ENCODE peak calls at places on chromosomes 7 and 10, in six cellular contexts. J, E, S, L, Y and F are unnamed samples.

GRCh38 chr10:92594194-92594593 is 1.3 kb downstream of the KIF11 start:
- DNase-seq in J (no peak), E (no peak), S (no peak), L (no peak), Y (no peak), F (no peak)

GRCh38 chr10:124697837-124698559 is 46.2 kb downstream of the FAM53B start:
- DNase-seq in J (peak), E (peak), S (no peak), L (no peak), Y (no peak), F (no peak)

GRCh38 chr10:46546591-46547330 is 9.7 kb downstream of the GPRIN2 start:
- DNase-seq in J (no peak), E (no peak), S (no peak), L (no peak), Y (no peak), F (no peak)

GRCh38 chr10:122592161-122592560 is 31.6 kb downstream of the DMBT1 start:
- DNase-seq in J (no peak), E (no peak), S (no peak), L (no peak), Y (no peak), F (no peak)

GRCh38 chr10:25758041-25758457 is 176.0 kb upstream of the MYO3A start:
- DNase-seq in J (peak), E (no peak), S (no peak), L (peak), Y (peak), F (peak)

GRCh38 chr7:128231677-128232076 is 9.4 kb upstream of the LEP start:
- DNase-seq in J (no peak), E (no peak), S (no peak), L (no peak), Y (no peak), F (no peak)

GRCh38 chr7:17043012-17043877 is 161.5 kb upstream of the AGR3 start:
- DNase-seq in J (no peak), E (peak), S (no peak), L (no peak), Y (no peak), F (no peak)

GRCh38 chr10:58184120-58184670 is 83.5 kb downstream of the IPMK start:
- DNase-seq in J (no peak), E (no peak), S (no peak), L (no peak), Y (no peak), F (no peak)

GRCh38 chr10:123772645-123773508 is 106.7 kb downstream of the GPR26 start:
- DNase-seq in J (no peak), E (no peak), S (peak), L (no peak), Y (no peak), F (no peak)

GRCh38 chr7:24835643-24836042 is 78.4 kb upstream of the GSDME start:
- DNase-seq in J (no peak), E (no peak), S (no peak), L (no peak), Y (no peak), F (no peak)

GRCh38 chr7:24833548-24833947 is 76.3 kb upstream of the GSDME start:
- DNase-seq in J (no peak), E (no peak), S (no peak), L (no peak), Y (no peak), F (no peak)

GRCh38 chr7:24836084-24836483 is 78.8 kb upstream of the GSDME start:
- DNase-seq in J (no peak), E (no peak), S (peak), L (no peak), Y (no peak), F (no peak)

GRCh38 chr7:24831240-24831639 is 74.0 kb upstream of the GSDME start:
- DNase-seq in J (no peak), E (peak), S (no peak), L (no peak), Y (no peak), F (no peak)

GRCh38 chr7:24834150-24834798 is 77.0 kb upstream of the GSDME start:
- DNase-seq in J (no peak), E (no peak), S (no peak), L (no peak), Y (no peak), F (no peak)
- TF ChIP-seq BHLHE40 in J (no peak), E (no peak), S (no peak), L (no peak), Y (no peak), F (no peak)

GRCh38 chr10:74901240-74901827 is 74.9 kb downstream of the KAT6B start:
- DNase-seq in J (no peak), E (no peak), S (no peak), L (no peak), Y (no peak), F (no peak)
- TF ChIP-seq BHLHE40 in J (no peak), E (no peak), S (no peak), L (no peak), Y (no peak), F (no peak)

GRCh38 chr10:13528138-13528874 is 508 bp downstream of the BEND7 start:
- DNase-seq in J (peak), E (no peak), S (no peak), L (no peak), Y (peak), F (peak)
- TF ChIP-seq BHLHE40 in J (no peak), E (no peak), S (no peak), L (no peak), Y (no peak), F (no peak)

DNA sequence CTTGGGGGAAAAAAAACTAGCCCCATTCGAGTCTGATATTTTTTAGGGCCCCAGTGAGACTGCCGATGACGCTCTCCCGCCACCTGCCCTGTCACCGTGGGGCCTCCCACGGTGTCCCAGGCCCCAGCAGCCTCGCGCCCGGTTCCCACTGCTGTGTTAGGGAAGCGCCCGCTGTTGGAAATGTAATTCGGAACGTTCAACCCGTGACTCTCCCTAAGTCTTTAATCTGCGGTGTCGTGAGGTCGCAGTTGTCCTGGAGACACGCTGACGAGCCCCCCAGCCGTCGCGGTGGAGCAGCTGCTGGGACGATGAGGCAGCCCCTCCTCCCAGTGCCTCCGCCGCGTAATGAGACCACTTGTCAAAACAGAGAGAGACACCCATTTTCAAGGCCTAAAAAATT is 63.6 kb downstream of the NKX6-2 start:
- DNase-seq in J (no peak), E (no peak), S (no peak), L (no peak), Y (no peak), F (peak)
- TF ChIP-seq BHLHE40 in J (no peak), E (no peak), S (no peak), L (no peak), Y (no peak), F (no peak)

DNA sequence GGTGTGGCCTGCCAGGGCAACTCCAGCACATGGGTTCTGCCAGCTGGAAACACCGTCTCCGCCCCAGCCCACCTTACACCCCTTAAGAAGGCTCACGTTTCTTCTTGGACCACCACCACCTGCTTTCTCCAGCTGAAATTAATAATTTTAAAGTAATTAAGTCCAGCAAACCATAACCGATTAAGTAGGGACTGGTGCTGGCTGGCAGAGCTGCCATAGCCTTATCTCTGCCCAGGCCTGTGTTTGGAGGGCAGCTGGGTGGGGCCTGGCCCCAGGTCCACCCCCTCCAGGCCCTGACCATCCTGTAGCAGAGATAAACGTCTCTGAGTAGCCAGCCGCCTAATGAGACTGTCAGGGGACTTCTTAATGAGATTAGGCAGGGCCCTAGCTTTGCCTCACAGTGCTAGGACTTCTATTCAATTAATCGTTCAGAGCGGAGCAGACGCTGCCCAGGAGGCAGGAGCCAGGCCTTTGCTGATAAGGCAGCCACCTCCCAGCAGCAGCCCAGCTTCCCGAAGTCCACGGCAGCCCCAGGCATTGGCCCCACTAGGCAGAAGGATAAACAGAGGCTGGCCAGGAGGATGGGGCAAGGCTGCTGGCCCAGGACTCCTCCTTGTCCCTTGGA is 20.3 kb downstream of the GRID1 start:
- DNase-seq in J (no peak), E (no peak), S (no peak), L (no peak), Y (no peak), F (no peak)
- TF ChIP-seq BHLHE40 in J (no peak), E (no peak), S (no peak), L (no peak), Y (no peak), F (no peak)